ENCODE peak calls at places on chromosomes 4 and X, in seven cellular contexts. One of them, this sample, is unnamed.

GRCh38 chr4:73434311-73434710 is 1.7 kb upstream of the AFP start:
- DNase-seq in fibroblast of the aortic adventitia: no peak
- DNase-seq in GM23248: peak
- DNase-seq in NCI-H345: no peak
- DNase-seq in NCI-H1092: no peak
- DNase-seq in Calu3: no peak
- DNase-seq in HL-60: no peak
- DNase-seq in this sample: no peak

GRCh38 chr4:128803783-128804182 is 5.7 kb upstream of the JADE1 start:
- DNase-seq in fibroblast of the aortic adventitia: no peak
- DNase-seq in GM23248: no peak
- DNase-seq in NCI-H345: no peak
- DNase-seq in NCI-H1092: no peak
- DNase-seq in Calu3: no peak
- DNase-seq in HL-60: no peak
- DNase-seq in this sample: no peak

GRCh38 chr4:24973471-24974251 is 57.1 kb downstream of the LGI2 start:
- DNase-seq in fibroblast of the aortic adventitia: peak
- DNase-seq in GM23248: peak
- DNase-seq in NCI-H345: peak
- DNase-seq in NCI-H1092: peak
- DNase-seq in Calu3: no peak
- DNase-seq in HL-60: peak
- DNase-seq in this sample: peak

GRCh38 chrX:135707880-135708279 is 5.6 kb upstream of the CT45A1 start:
- DNase-seq in fibroblast of the aortic adventitia: no peak
- DNase-seq in GM23248: peak
- DNase-seq in NCI-H345: no peak
- DNase-seq in NCI-H1092: no peak
- DNase-seq in Calu3: peak
- DNase-seq in HL-60: no peak
- DNase-seq in this sample: no peak

GRCh38 chr4:150591284-150591874 is 9.4 kb downstream of the MAB21L2 start:
- DNase-seq in fibroblast of the aortic adventitia: no peak
- DNase-seq in GM23248: no peak
- DNase-seq in NCI-H345: peak
- DNase-seq in NCI-H1092: peak
- DNase-seq in Calu3: no peak
- DNase-seq in HL-60: no peak
- DNase-seq in this sample: no peak

GRCh38 chr4:171785392-171785791 is 27.8 kb upstream of the GALNTL6 start:
- DNase-seq in fibroblast of the aortic adventitia: no peak
- DNase-seq in GM23248: no peak
- DNase-seq in NCI-H345: no peak
- DNase-seq in NCI-H1092: no peak
- DNase-seq in Calu3: no peak
- DNase-seq in HL-60: no peak
- DNase-seq in this sample: no peak

GRCh38 chr4:177441061-177441802 is 1.0 kb downstream of the AGA start:
- DNase-seq in fibroblast of the aortic adventitia: peak
- DNase-seq in GM23248: peak
- DNase-seq in NCI-H345: peak
- DNase-seq in NCI-H1092: peak
- DNase-seq in Calu3: peak
- DNase-seq in HL-60: peak
- DNase-seq in this sample: no peak

GRCh38 chr4:177573487-177573886 is 131.2 kb upstream of the AGA start:
- DNase-seq in fibroblast of the aortic adventitia: peak
- DNase-seq in GM23248: peak
- DNase-seq in NCI-H345: no peak
- DNase-seq in NCI-H1092: no peak
- DNase-seq in Calu3: no peak
- DNase-seq in HL-60: no peak
- DNase-seq in this sample: no peak

GRCh38 chr4:179766938-179767337 is 2324.7 kb upstream of the AGA start:
- DNase-seq in fibroblast of the aortic adventitia: no peak
- DNase-seq in GM23248: no peak
- DNase-seq in NCI-H345: no peak
- DNase-seq in NCI-H1092: no peak
- DNase-seq in Calu3: no peak
- DNase-seq in HL-60: no peak
- DNase-seq in this sample: no peak

GRCh38 chr4:39976945-39977488 is 694 bp downstream of the PDS5A start:
- DNase-seq in fibroblast of the aortic adventitia: no peak
- DNase-seq in GM23248: peak
- DNase-seq in NCI-H345: peak
- DNase-seq in NCI-H1092: peak
- DNase-seq in Calu3: peak
- DNase-seq in HL-60: no peak
- DNase-seq in this sample: peak

GRCh38 chr4:72418458-72418857 is 150.6 kb downstream of the ADAMTS3 start:
- DNase-seq in fibroblast of the aortic adventitia: peak
- DNase-seq in GM23248: peak
- DNase-seq in NCI-H345: peak
- DNase-seq in NCI-H1092: peak
- DNase-seq in Calu3: no peak
- DNase-seq in HL-60: no peak
- DNase-seq in this sample: no peak

GRCh38 chr4:792729-793108 is 33.2 kb downstream of the CPLX1 start:
- DNase-seq in fibroblast of the aortic adventitia: no peak
- DNase-seq in GM23248: no peak
- DNase-seq in NCI-H345: no peak
- DNase-seq in NCI-H1092: no peak
- DNase-seq in Calu3: no peak
- DNase-seq in HL-60: no peak
- DNase-seq in this sample: no peak

GRCh38 chr4:158801066-158801465 is 32.2 kb downstream of the FNIP2 start:
- DNase-seq in fibroblast of the aortic adventitia: no peak
- DNase-seq in GM23248: no peak
- DNase-seq in NCI-H345: no peak
- DNase-seq in NCI-H1092: no peak
- DNase-seq in Calu3: no peak
- DNase-seq in HL-60: no peak
- DNase-seq in this sample: no peak

GRCh38 chrX:130552444-130553073 is 150.8 kb downstream of the RBMX2 start:
- DNase-seq in fibroblast of the aortic adventitia: no peak
- DNase-seq in GM23248: no peak
- DNase-seq in NCI-H345: no peak
- DNase-seq in NCI-H1092: no peak
- DNase-seq in Calu3: no peak
- DNase-seq in HL-60: no peak
- DNase-seq in this sample: no peak

GRCh38 chr4:3442959-3443749 is 1.4 kb downstream of the HGFAC start:
- DNase-seq in fibroblast of the aortic adventitia: peak
- DNase-seq in GM23248: peak
- DNase-seq in NCI-H345: peak
- DNase-seq in NCI-H1092: peak
- DNase-seq in Calu3: peak
- DNase-seq in HL-60: peak
- DNase-seq in this sample: peak

GRCh38 chr4:44016582-44017421 is 431.8 kb downstream of the KCTD8 start:
- DNase-seq in fibroblast of the aortic adventitia: peak
- DNase-seq in GM23248: peak
- DNase-seq in NCI-H345: no peak
- DNase-seq in NCI-H1092: peak
- DNase-seq in Calu3: no peak
- DNase-seq in HL-60: no peak
- DNase-seq in this sample: no peak

GRCh38 chr4:42326040-42326439 is 71.2 kb upstream of the SHISA3 start:
- DNase-seq in fibroblast of the aortic adventitia: no peak
- DNase-seq in GM23248: no peak
- DNase-seq in NCI-H345: no peak
- DNase-seq in NCI-H1092: no peak
- DNase-seq in Calu3: no peak
- DNase-seq in HL-60: no peak
- DNase-seq in this sample: no peak

GRCh38 chrX:42704454-42704853 is 73.5 kb downstream of the PPP1R2C start:
- DNase-seq in fibroblast of the aortic adventitia: peak
- DNase-seq in GM23248: peak
- DNase-seq in NCI-H345: no peak
- DNase-seq in NCI-H1092: no peak
- DNase-seq in Calu3: no peak
- DNase-seq in HL-60: no peak
- DNase-seq in this sample: no peak

GRCh38 chrX:24025741-24026402 is 1.1 kb downstream of the KLHL15 start:
- DNase-seq in fibroblast of the aortic adventitia: peak
- DNase-seq in GM23248: peak
- DNase-seq in NCI-H345: peak
- DNase-seq in NCI-H1092: peak
- DNase-seq in Calu3: peak
- DNase-seq in HL-60: no peak
- DNase-seq in this sample: no peak

GRCh38 chr4:5821665-5822358 is 71.1 kb downstream of the CRMP1 start:
- DNase-seq in fibroblast of the aortic adventitia: no peak
- DNase-seq in GM23248: peak
- DNase-seq in NCI-H345: no peak
- DNase-seq in NCI-H1092: no peak
- DNase-seq in Calu3: no peak
- DNase-seq in HL-60: no peak
- DNase-seq in this sample: peak

GRCh38 chr4:147340547-147341225 is 140.2 kb upstream of the EDNRA start:
- DNase-seq in fibroblast of the aortic adventitia: no peak
- DNase-seq in GM23248: peak
- DNase-seq in NCI-H345: no peak
- DNase-seq in NCI-H1092: no peak
- DNase-seq in Calu3: no peak
- DNase-seq in HL-60: no peak
- DNase-seq in this sample: no peak

GRCh38 chrX:71107762-71108360 is 1.3 kb upstream of the CXorf65 start:
- DNase-seq in fibroblast of the aortic adventitia: no peak
- DNase-seq in GM23248: no peak
- DNase-seq in NCI-H345: no peak
- DNase-seq in NCI-H1092: no peak
- DNase-seq in Calu3: no peak
- DNase-seq in HL-60: no peak
- DNase-seq in this sample: no peak

GRCh38 chr4:47349323-47349722 is 114.2 kb downstream of the COMMD8 start:
- DNase-seq in fibroblast of the aortic adventitia: peak
- DNase-seq in GM23248: peak
- DNase-seq in NCI-H345: no peak
- DNase-seq in NCI-H1092: no peak
- DNase-seq in Calu3: no peak
- DNase-seq in HL-60: no peak
- DNase-seq in this sample: no peak

GRCh38 chrX:142819461-142819860 is 206.3 kb upstream of the SPANXN4 start:
- DNase-seq in fibroblast of the aortic adventitia: no peak
- DNase-seq in GM23248: no peak
- DNase-seq in NCI-H345: no peak
- DNase-seq in NCI-H1092: no peak
- DNase-seq in Calu3: no peak
- DNase-seq in HL-60: no peak
- DNase-seq in this sample: no peak

GRCh38 chr4:40206421-40206820 is 9.6 kb downstream of the RHOH start:
- DNase-seq in fibroblast of the aortic adventitia: no peak
- DNase-seq in GM23248: no peak
- DNase-seq in NCI-H345: no peak
- DNase-seq in NCI-H1092: no peak
- DNase-seq in Calu3: no peak
- DNase-seq in HL-60: no peak
- DNase-seq in this sample: no peak

GRCh38 chr4:103364066-103364465 is 165.9 kb upstream of the CENPE start:
- DNase-seq in fibroblast of the aortic adventitia: no peak
- DNase-seq in GM23248: peak
- DNase-seq in NCI-H345: no peak
- DNase-seq in NCI-H1092: no peak
- DNase-seq in Calu3: no peak
- DNase-seq in HL-60: no peak
- DNase-seq in this sample: no peak

GRCh38 chr4:140858897-140859296 is 102.7 kb upstream of the TBC1D9 start:
- DNase-seq in fibroblast of the aortic adventitia: no peak
- DNase-seq in GM23248: no peak
- DNase-seq in NCI-H345: no peak
- DNase-seq in NCI-H1092: no peak
- DNase-seq in Calu3: no peak
- DNase-seq in HL-60: no peak
- DNase-seq in this sample: no peak

This sample was measured in aorta.